ENCODE peak calls at places on chromosome 1, in four cellular contexts. T is iris pigment epithelial cell, C is MM.1S, O is NCI-H774. Z is an unnamed sample.

GRCh38 chr1:41573803-41574713 is 89.6 kb upstream of the EDN2 start:
- DNase-seq in C (peak; percentile 85), O (peak; percentile 82), T (peak; percentile 77), Z (peak; percentile 59)

GRCh38 chr1:48761986-48762385 is 14.7 kb downstream of the BEND5 start:
- DNase-seq in C (no peak), T (no peak), O (no peak), Z (no peak)

GRCh38 chr1:235229868-235230267 is 68.8 kb upstream of the RBM34 start:
- DNase-seq in C (no peak), T (no peak), O (no peak), Z (no peak)

GRCh38 chr1:183272390-183272801 is 86.3 kb downstream of the LAMC2 start:
- DNase-seq in C (no peak), O (no peak), T (peak; percentile 75), Z (peak; percentile 52)

GRCh38 chr1:160328171-160328570 is 14.9 kb downstream of the COPA start:
- DNase-seq in O (no peak), C (no peak), T (no peak), Z (no peak)

GRCh38 chr1:180181996-180182675 is 27.5 kb downstream of the QSOX1 start:
- DNase-seq in C (no peak), O (no peak), T (no peak), Z (no peak)

GRCh38 chr1:225464851-225465792 is 37.3 kb upstream of the LBR start:
- DNase-seq in C (no peak), T (no peak), O (no peak), Z (no peak)

GRCh38 chr1:68175621-68176398 is 56.5 kb downstream of the WLS start:
- DNase-seq in C (no peak), T (peak; percentile 69), O (peak; percentile 17), Z (peak; percentile 97)

GRCh38 chr1:205440476-205441317 is 15.1 kb downstream of the BLACAT1 start:
- DNase-seq in O (peak; percentile 86), C (peak; percentile 85), T (peak; percentile 72), Z (peak; percentile 44)

Z was measured in dermis microvascular lymphatic vessel endothelial cell.